ENCODE peak calls at places on chromosome 9, in six cellular contexts. T is A549, Y is endothelial cell of umbilical vein, X is HepG2, W is GM12878, U is K562. H is an unnamed sample.

GRCh38 chr9:127556871-127557270 is 55.2 kb upstream of the STXBP1 start:
- DNase-seq in T (no peak), Y (no peak), X (no peak), W (no peak), U (no peak), H (no peak)

GRCh38 chr9:130532426-130532825 is 47.0 kb upstream of the FUBP3 start:
- DNase-seq in T (no peak), Y (no peak), X (no peak), W (no peak), U (no peak), H (no peak)

GRCh38 chr9:136019681-136020060 is 58.5 kb upstream of the UBAC1 start:
- DNase-seq in T (no peak), Y (no peak), X (no peak), W (no peak), U (no peak), H (no peak)

GRCh38 chr9:123002754-123003153 is 30.7 kb upstream of the GPR21 start:
- DNase-seq in T (no peak), Y (peak), X (no peak), W (no peak), U (peak), H (no peak)

GRCh38 chr9:93908591-93909241 is 46.4 kb downstream of the BARX1 start:
- DNase-seq in T (no peak), Y (no peak), X (no peak), W (no peak), U (peak), H (no peak)

GRCh38 chr9:91555132-91555531 is 131.5 kb upstream of the NFIL3 start:
- DNase-seq in T (no peak), Y (no peak), X (no peak), W (no peak), U (no peak), H (no peak)

GRCh38 chr9:31137850-31138160 is 1246.6 kb upstream of the ACO1 start:
- DNase-seq in T (no peak), Y (no peak), X (no peak), W (no peak), U (no peak), H (no peak)

GRCh38 chr9:135951889-135952663 is 9.1 kb downstream of the UBAC1 start:
- DNase-seq in T (no peak), Y (no peak), X (no peak), W (no peak), U (peak), H (no peak)

GRCh38 chr9:35044071-35044470 is 28.4 kb downstream of the VCP start:
- DNase-seq in T (no peak), Y (no peak), X (no peak), W (no peak), U (no peak), H (no peak)

GRCh38 chr9:14677872-14678271 is 15.4 kb downstream of the ZDHHC21 start:
- DNase-seq in T (no peak), Y (no peak), X (no peak), W (no peak), U (no peak), H (no peak)

GRCh38 chr9:117403403-117403811 is 11.4 kb downstream of the ASTN2 start:
- DNase-seq in T (no peak), Y (no peak), X (no peak), W (no peak), U (no peak), H (no peak)

GRCh38 chr9:97632406-97632991 is 669 bp downstream of the TSTD2 start:
- DNase-seq in T (no peak), Y (no peak), X (no peak), W (no peak), U (no peak), H (no peak)

GRCh38 chr9:117073539-117074336 is 341.1 kb downstream of the ASTN2 start:
- DNase-seq in T (peak), Y (no peak), X (peak), W (no peak), U (peak), H (peak)

GRCh38 chr9:130245474-130245873 is 20.1 kb upstream of the HMCN2 start:
- DNase-seq in T (no peak), Y (no peak), X (no peak), W (no peak), U (no peak), H (no peak)

GRCh38 chr9:124312290-124313265 is 54.8 kb downstream of the NEK6 start:
- DNase-seq in T (no peak), Y (no peak), X (no peak), W (no peak), U (peak), H (no peak)

GRCh38 chr9:88816141-88816540 is 175.1 kb upstream of the S1PR3 start:
- DNase-seq in T (no peak), Y (no peak), X (no peak), W (no peak), U (no peak), H (no peak)

GRCh38 chr9:4689687-4690104 is 10.3 kb downstream of the CDC37L1 start:
- DNase-seq in T (no peak), Y (no peak), X (no peak), W (peak), U (no peak), H (no peak)

GRCh38 chr9:132670359-132670815 is at the start of gene GTF3C4:
- DNase-seq in T (peak), Y (peak), X (no peak), W (no peak), U (peak), H (peak)

GRCh38 chr9:107087256-107087655 is 195.8 kb upstream of the RAD23B start:
- DNase-seq in T (no peak), Y (no peak), X (no peak), W (no peak), U (no peak), H (no peak)

GRCh38 chr9:79800578-79800977 is 228.8 kb downstream of the TLE4 start:
- DNase-seq in T (no peak), Y (no peak), X (no peak), W (no peak), U (no peak), H (no peak)

GRCh38 chr9:134993416-134993815 is 75.7 kb upstream of the FCN1 start:
- DNase-seq in T (no peak), Y (no peak), X (no peak), W (no peak), U (no peak), H (no peak)

GRCh38 chr9:92066131-92066530 is 49.1 kb downstream of the SPTLC1 start:
- DNase-seq in T (no peak), Y (no peak), X (no peak), W (no peak), U (no peak), H (no peak)

GRCh38 chr9:87071473-87071872 is 124.2 kb upstream of the GAS1 start:
- DNase-seq in T (no peak), Y (no peak), X (no peak), W (no peak), U (no peak), H (no peak)

GRCh38 chr9:114525505-114525904 is 20.2 kb upstream of the WHRN start:
- DNase-seq in T (peak), Y (no peak), X (no peak), W (no peak), U (no peak), H (no peak)

GRCh38 chr9:134320195-134320885 is 5.9 kb upstream of the RXRA start:
- DNase-seq in T (no peak), Y (no peak), X (no peak), W (no peak), U (no peak), H (no peak)

GRCh38 chr9:123999668-124000067 is 11.9 kb upstream of the LHX2 start:
- DNase-seq in T (no peak), Y (no peak), X (no peak), W (no peak), U (no peak), H (peak)

GRCh38 chr9:121861501-121862180 is 210.2 kb downstream of the DAB2IP start:
- DNase-seq in T (peak), Y (peak), X (peak), W (no peak), U (peak), H (peak)

GRCh38 chr9:109249615-109250014 is 71.2 kb downstream of the EPB41L4B start:
- DNase-seq in T (no peak), Y (no peak), X (no peak), W (no peak), U (no peak), H (no peak)

GRCh38 chr9:92190536-92190790 is 75.2 kb upstream of the SPTLC1 start:
- DNase-seq in T (no peak), Y (no peak), X (no peak), W (no peak), U (no peak), H (no peak)

GRCh38 chr9:73269430-73270101 is 117.9 kb downstream of the ANXA1 start:
- DNase-seq in T (peak), Y (peak), X (peak), W (no peak), U (peak), H (peak)

GRCh38 chr9:34701023-34701768 is 8.7 kb downstream of the CCL21 start:
- DNase-seq in T (peak), Y (peak), X (peak), W (no peak), U (peak), H (peak)

GRCh38 chr9:111896942-111897830 is 572 bp downstream of the UGCG start:
- DNase-seq in T (peak), Y (peak), X (peak), W (no peak), U (peak), H (peak)

GRCh38 chr9:35951736-35952135 is 6.2 kb downstream of the OR2S2 start:
- DNase-seq in T (peak), Y (peak), X (no peak), W (no peak), U (no peak), H (no peak)

GRCh38 chr9:109401169-109401989 is 80.5 kb upstream of the EPB41L4B start:
- DNase-seq in T (peak), Y (peak), X (peak), W (no peak), U (peak), H (peak)

DNA sequence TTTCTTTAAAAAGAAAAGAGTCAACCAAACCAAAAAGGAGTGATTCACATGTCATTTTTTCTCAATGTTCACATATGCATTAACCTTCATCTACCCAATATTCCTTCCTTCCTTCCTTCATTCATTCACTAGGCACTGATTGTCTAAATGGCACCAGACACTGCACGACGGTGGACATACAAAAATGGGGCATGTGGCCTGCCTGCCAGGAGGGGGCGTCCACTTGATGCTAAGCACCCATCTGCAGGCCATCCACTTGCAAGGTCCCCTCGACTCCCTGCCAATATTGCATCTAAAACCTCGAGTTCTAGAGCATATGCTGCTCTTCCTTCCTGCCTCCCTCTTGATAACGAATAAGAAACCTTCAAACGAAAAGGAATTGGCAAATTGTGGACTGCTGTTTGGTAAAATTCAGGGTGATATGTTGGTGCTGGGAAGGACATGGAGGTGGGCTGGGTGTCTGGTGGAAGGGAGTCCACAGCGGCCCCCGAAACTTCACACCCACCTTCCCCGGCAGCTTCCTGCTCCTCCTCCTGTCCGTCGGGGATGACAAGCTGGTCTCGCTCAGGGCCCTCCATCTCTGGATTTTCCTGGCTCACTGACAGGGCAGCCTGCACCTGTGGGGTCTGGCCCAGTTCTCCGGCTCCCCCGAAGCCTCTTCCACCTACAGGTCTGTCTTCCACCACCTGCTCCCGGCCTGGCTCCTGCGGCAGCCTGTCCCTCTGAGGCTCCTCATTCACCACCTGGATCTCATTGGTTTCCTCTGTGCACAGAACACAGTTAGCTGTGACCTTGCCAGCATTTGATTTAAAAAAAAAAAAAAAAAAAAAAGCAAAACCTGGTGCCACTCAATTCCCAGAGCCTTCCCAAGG is 64.3 kb downstream of the GOLM1 start:
- DNase-seq in T (peak), Y (peak), X (peak), W (no peak), U (peak), H (peak)
- TF ChIP-seq MYC in T (no peak), Y (no peak), X (no peak), W (no peak), U (no peak), H (peak)

GRCh38 chr9:126514037-126514821 is 99.5 kb upstream of the LMX1B start:
- DNase-seq in T (peak), Y (peak), X (no peak), W (no peak), U (peak), H (peak)
- TF ChIP-seq CTCF in T (peak), Y (peak), X (no peak), W (peak), U (peak), H (no peak)

GRCh38 chr9:110580850-110581249 is 1.3 kb upstream of the SVEP1 start:
- DNase-seq in T (no peak), Y (no peak), X (no peak), W (no peak), U (no peak), H (no peak)
- H3K4me3 ChIP-seq in T (no peak), Y (no peak), X (no peak), W (no peak), U (no peak), H (no peak)

GRCh38 chr9:38023661-38024035 is 45.4 kb downstream of the SHB start:
- DNase-seq in T (no peak), Y (no peak), X (no peak), W (no peak), U (no peak), H (no peak)

GRCh38 chr9:38024036-38024681 is 44.9 kb downstream of the SHB start:
- DNase-seq in T (peak), Y (peak), X (peak), W (no peak), U (no peak), H (peak)

GRCh38 chr9:38026021-38026809 is 42.8 kb downstream of the SHB start:
- DNase-seq in T (peak), Y (peak), X (peak), W (no peak), U (peak), H (peak)

GRCh38 chr9:38026840-38027527 is 42.0 kb downstream of the SHB start:
- DNase-seq in T (no peak), Y (no peak), X (no peak), W (no peak), U (no peak), H (no peak)

DNA sequence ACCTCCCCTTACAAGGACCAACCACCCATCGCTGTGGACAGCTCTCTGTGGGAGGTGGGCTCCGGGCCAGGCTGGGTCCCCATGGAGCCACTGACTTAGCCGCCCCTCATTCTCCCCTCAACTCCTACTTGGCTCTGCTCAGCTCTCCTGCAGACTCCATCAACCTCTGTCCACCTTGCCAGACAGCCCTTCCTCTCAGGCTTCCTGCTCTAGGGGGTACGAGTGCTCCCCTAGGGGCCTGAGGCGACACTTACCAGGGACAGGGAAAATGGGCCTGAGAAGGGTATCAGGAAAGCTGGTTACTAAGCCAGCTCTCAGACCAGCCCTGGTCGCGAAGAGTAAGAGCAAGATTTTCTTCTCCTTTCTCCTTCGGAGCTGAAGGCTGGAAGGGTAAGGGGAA is 43.9 kb downstream of the SHB start:
- DNase-seq in T (no peak), Y (peak), X (no peak), W (no peak), U (no peak), H (no peak)
- TF ChIP-seq MYC in T (no peak), Y (no peak), X (no peak), W (no peak), U (no peak), H (no peak)

GRCh38 chr9:125655691-125656410 is 51.2 kb downstream of the MAPKAP1 start:
- DNase-seq in T (no peak), Y (peak), X (no peak), W (no peak), U (no peak), H (no peak)
- TF ChIP-seq CTCF in T (no peak), Y (no peak), X (no peak), W (no peak), U (no peak), H (no peak)

DNA sequence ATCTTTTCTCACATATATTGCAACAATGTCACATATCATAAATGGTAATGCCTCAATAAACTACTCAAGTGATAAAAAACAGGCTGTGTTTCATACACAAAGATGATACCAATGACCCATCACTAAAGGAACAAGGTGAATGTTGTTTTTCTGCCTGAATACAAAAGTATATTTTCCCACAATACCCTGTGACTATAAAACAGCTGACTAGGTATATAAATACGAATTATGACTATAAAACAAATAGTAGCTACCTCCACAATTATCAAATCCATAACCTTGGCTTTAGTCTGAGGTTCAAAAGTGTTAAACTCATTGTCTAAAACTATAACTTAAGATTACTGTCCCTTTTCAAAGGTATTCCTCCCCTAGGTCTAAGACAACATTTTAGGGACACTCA is 58.7 kb downstream of the MPDZ start:
- DNase-seq in T (no peak), Y (no peak), X (no peak), W (no peak), U (no peak), H (no peak)
- H3K4me3 ChIP-seq in T (no peak), Y (no peak), X (no peak), W (no peak), U (no peak), H (no peak)

GRCh38 chr9:104826109-104826775 is 62.3 kb downstream of the NIPSNAP3B start:
- DNase-seq in T (no peak), Y (no peak), X (no peak), W (no peak), U (no peak), H (no peak)

GRCh38 chr9:104831681-104832080 is 67.8 kb downstream of the NIPSNAP3B start:
- DNase-seq in T (peak), Y (no peak), X (no peak), W (no peak), U (no peak), H (no peak)

DNA sequence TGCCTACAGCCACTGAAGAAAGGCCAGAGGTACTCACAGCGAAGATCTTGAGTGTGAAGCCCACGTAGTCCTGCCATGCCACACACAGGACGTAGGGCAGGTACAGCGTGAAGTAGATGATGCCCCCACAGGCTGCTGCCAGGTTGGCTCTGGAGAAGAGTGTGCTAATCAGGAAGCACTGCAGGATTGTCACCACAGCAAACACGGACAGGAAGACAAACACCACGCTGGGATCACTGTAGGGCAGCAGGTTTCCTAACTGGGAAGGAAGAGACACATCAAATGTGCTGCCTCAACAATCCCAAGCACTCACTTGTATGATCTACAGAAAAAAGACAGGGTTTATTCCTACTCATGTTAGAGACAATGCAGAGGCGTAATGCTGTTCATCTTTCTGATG is 63.0 kb downstream of the NIPSNAP3B start:
- DNase-seq in T (no peak), Y (no peak), X (no peak), W (no peak), U (no peak), H (no peak)
- TF ChIP-seq MYC in T (no peak), Y (no peak), X (no peak), W (no peak), U (no peak), H (no peak)

DNA sequence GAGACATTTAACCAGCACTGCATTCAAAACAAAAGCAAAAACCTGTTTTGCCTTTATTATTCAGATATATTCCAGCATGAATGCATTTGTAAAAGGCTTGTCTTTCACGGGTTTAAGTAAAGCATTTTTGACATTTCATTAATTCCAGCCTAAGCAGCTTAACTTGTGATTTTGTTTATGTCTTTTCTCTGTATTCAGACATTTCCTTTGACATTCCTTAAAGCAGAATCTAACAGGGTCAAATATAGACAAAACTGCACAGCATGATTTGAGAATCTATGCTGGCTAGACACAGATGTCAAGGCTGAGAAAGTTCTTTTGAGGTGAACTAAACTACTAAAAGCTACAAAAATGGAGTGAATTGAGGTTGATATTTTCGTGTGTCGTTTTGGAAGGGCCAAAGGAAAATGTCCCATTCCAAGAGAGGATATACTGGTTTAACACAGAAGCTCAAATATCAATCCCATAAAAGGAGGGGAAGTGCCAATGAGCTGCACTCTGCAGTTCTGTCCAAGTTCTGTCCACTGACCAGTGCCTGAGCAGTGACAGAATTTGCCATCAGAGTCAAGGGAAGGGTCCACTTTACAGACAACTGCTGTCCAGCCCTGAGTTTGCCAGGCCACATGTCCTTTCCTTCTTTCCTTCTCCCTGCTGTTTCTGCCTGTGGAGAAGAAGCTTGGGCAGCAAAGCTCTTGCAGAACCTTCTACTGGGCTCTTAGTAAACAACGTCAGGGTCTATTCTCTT is 198.7 kb upstream of the KLF9 start:
- DNase-seq in T (no peak), Y (no peak), X (no peak), W (no peak), U (no peak), H (no peak)
- TF ChIP-seq CTCF in T (no peak), Y (no peak), X (no peak), W (no peak), U (no peak), H (no peak)